ENCODE peak calls at places on chromosomes 3 and 15, in nine cellular contexts. K, A, E, Z, T, L, G, Y and Q are unnamed samples.
A peak's percentile ranks its signal among the peaks of the same experiment; 100 is the strongest.

GRCh38 chr3:18445421-18446066 is 20.4 kb upstream of the SATB1 start:
- DNase-seq in A (peak; percentile 39), Y (peak; percentile 18), L (no peak), T (no peak), E (no peak), G (peak; percentile 14), K (peak; percentile 65), Z (no peak), Q (no peak)

GRCh38 chr3:107432013-107432515 is 54.8 kb downstream of the CCDC54 start:
- DNase-seq in Z (no peak), L (peak; percentile 41), Y (peak; percentile 43), K (no peak), G (peak; percentile 58), T (no peak), E (peak; percentile 20), A (peak; percentile 71), Q (no peak)

GRCh38 chr3:44060164-44060563 is 181.5 kb upstream of the TOPAZ1 start:
- DNase-seq in A (no peak), L (no peak), Z (no peak), K (no peak), G (no peak), T (no peak), Y (no peak), E (no peak), Q (no peak)

GRCh38 chr15:38553071-38553470 is 11.5 kb downstream of the RASGRP1 start:
- DNase-seq in T (no peak), Y (no peak), L (no peak), E (no peak), A (no peak), Z (no peak), G (no peak), K (peak; percentile 65), Q (no peak)

GRCh38 chr15:67822537-67823370 is 2.6 kb upstream of the SKOR1 start:
- DNase-seq in G (peak; percentile 58), K (peak; percentile 53), E (no peak), A (peak; percentile 82), Z (no peak), Y (no peak), L (no peak), T (no peak), Q (no peak)

GRCh38 chr15:69421498-69421897 is 7.3 kb downstream of the KIF23 start:
- DNase-seq in E (no peak), G (no peak), Y (no peak), A (no peak), L (no peak), T (no peak), Z (no peak), K (no peak), Q (no peak)

GRCh38 chr3:173395412-173396181 is 1.9 kb upstream of the NLGN1 start:
- DNase-seq in Z (no peak), A (peak; percentile 97), T (peak; percentile 93), L (peak; percentile 91), E (peak; percentile 72), G (peak; percentile 95), Y (peak; percentile 90), K (peak; percentile 99), Q (peak; percentile 97)

GRCh38 chr3:115165701-115166100 is 18.6 kb upstream of the ZBTB20 start:
- DNase-seq in A (no peak), G (no peak), E (no peak), Y (no peak), L (peak; percentile 14), Z (no peak), T (no peak), K (no peak), Q (no peak)

GRCh38 chr15:86623236-86623635 is 543.6 kb downstream of the AGBL1 start:
- DNase-seq in T (no peak), K (no peak), Z (no peak), L (no peak), A (no peak), E (no peak), G (no peak), Y (no peak), Q (no peak)

GRCh38 chr15:42836251-42836650 is 84.3 kb downstream of the TTBK2 start:
- DNase-seq in Z (no peak), G (no peak), Y (no peak), A (no peak), L (no peak), K (no peak), T (no peak), E (no peak), Q (no peak)

GRCh38 chr3:150956376-150956775 is 16.2 kb downstream of the CLRN1 start:
- DNase-seq in A (no peak), Z (no peak), E (no peak), T (no peak), L (peak; percentile 55), Y (peak; percentile 12), K (no peak), G (no peak), Q (peak; percentile 46)

GRCh38 chr15:64985382-64986033 is 4.2 kb downstream of the SPG21 start:
- DNase-seq in T (no peak), G (peak; percentile 20), E (no peak), K (no peak), Z (no peak), L (peak; percentile 55), A (no peak), Y (no peak), Q (no peak)

GRCh38 chr3:169497567-169498257 is 165.8 kb downstream of the MECOM start:
- DNase-seq in Y (no peak), E (no peak), Z (no peak), A (no peak), K (no peak), T (no peak), G (no peak), L (peak; percentile 25), Q (peak; percentile 56)

GRCh38 chr3:13871791-13872190 is 8.1 kb downstream of the WNT7A start:
- DNase-seq in E (no peak), A (no peak), Y (no peak), Z (no peak), T (no peak), G (no peak), K (no peak), L (no peak), Q (no peak)

GRCh38 chr3:162168715-162169114 is 672.1 kb downstream of the OTOL1 start:
- DNase-seq in A (no peak), E (no peak), G (no peak), Z (no peak), T (no peak), L (no peak), Y (no peak), K (no peak), Q (no peak)

GRCh38 chr3:88824646-88825303 is 282.6 kb upstream of the EPHA3 start:
- DNase-seq in L (no peak), T (no peak), A (no peak), Z (no peak), K (no peak), G (no peak), Y (no peak), E (no peak), Q (no peak)

GRCh38 chr3:95277614-95278013 is 1214.8 kb downstream of the NSUN3 start:
- DNase-seq in Z (no peak), Y (no peak), K (peak; percentile 77), A (peak; percentile 2), G (peak; percentile 41), L (no peak), T (no peak), E (no peak), Q (no peak)

GRCh38 chr3:42288385-42288784 is 22.4 kb upstream of the CCK start:
- DNase-seq in A (no peak), L (no peak), T (no peak), Y (peak; percentile 23), Z (no peak), K (no peak), G (no peak), E (no peak), Q (no peak)

GRCh38 chr3:32391643-32392529 is at the start of gene CMTM7:
- DNase-seq in T (peak; percentile 85), A (peak; percentile 46), Y (peak; percentile 81), K (peak; percentile 44), G (peak; percentile 72), L (peak; percentile 90), E (no peak), Z (peak; percentile 17), Q (peak; percentile 62)

GRCh38 chr15:63054985-63055384 is 12.4 kb downstream of the TPM1 start:
- DNase-seq in A (no peak), K (peak; percentile 79), Z (no peak), G (no peak), L (peak; percentile 71), T (no peak), E (no peak), Y (peak; percentile 40), Q (no peak)

GRCh38 chr3:16147226-16147625 is 27.3 kb upstream of the GALNT15 start:
- DNase-seq in A (no peak), L (peak; percentile 53), G (no peak), Z (no peak), Y (no peak), K (no peak), T (no peak), E (no peak), Q (no peak)

GRCh38 chr3:61853912-61854311 is 292.5 kb downstream of the PTPRG start:
- DNase-seq in E (no peak), Y (no peak), A (no peak), Z (no peak), G (no peak), L (no peak), T (no peak), K (no peak), Q (no peak)

GRCh38 chr3:156532730-156533129 is 22.2 kb downstream of the SSR3 start:
- DNase-seq in G (no peak), K (no peak), Z (no peak), Y (no peak), L (no peak), E (no peak), A (no peak), T (no peak), Q (no peak)

GRCh38 chr3:72529084-72529483 is 319.2 kb downstream of the SHQ1 start:
- DNase-seq in Z (no peak), T (no peak), K (no peak), G (no peak), Y (no peak), A (no peak), L (no peak), E (no peak), Q (no peak)

GRCh38 chr3:153595186-153595815 is 433.3 kb downstream of the RAP2B start:
- DNase-seq in K (peak; percentile 77), E (no peak), Z (no peak), G (peak; percentile 62), A (peak; percentile 35), T (no peak), L (peak; percentile 47), Y (peak; percentile 43), Q (peak; percentile 63)

GRCh38 chr3:52385157-52385556 is 59.7 kb downstream of the SEMA3G start:
- DNase-seq in Y (peak; percentile 70), E (no peak), G (peak; percentile 46), Z (no peak), L (peak; percentile 36), A (no peak), T (no peak), K (peak; percentile 37), Q (peak; percentile 49)

GRCh38 chr3:73086071-73086494 is 24.6 kb downstream of the EBLN2 start:
- DNase-seq in E (no peak), Y (peak; percentile 60), G (peak; percentile 31), T (peak; percentile 58), A (peak; percentile 6), Z (no peak), L (peak; percentile 50), K (peak; percentile 49), Q (no peak)

GRCh38 chr3:149339931-149340309 is 6.5 kb upstream of the TM4SF18 start:
- DNase-seq in K (peak; percentile 88), G (peak; percentile 88), L (peak; percentile 100), E (peak; percentile 80), T (peak; percentile 78), A (peak; percentile 82), Z (no peak), Y (peak; percentile 83), Q (peak; percentile 95)